ENCODE peak calls at places on chromosomes 16 and 17, in four cellular contexts. One of them, this sample, is unnamed.

GRCh38 chr17:4449736-4450135 is 16.0 kb downstream of the SPNS3 start:
- DNase-seq in neural progenitor cell: no peak
- DNase-seq in thoracic aorta: no peak
- DNase-seq in PC-3: no peak
- DNase-seq in this sample: no peak

GRCh38 chr16:84561291-84561690 is 56.6 kb downstream of the COTL1 start:
- DNase-seq in neural progenitor cell: no peak
- DNase-seq in thoracic aorta: no peak
- DNase-seq in PC-3: no peak
- DNase-seq in this sample: no peak

GRCh38 chr17:48155889-48156670 is 48.5 kb downstream of the SNX11 start:
- DNase-seq in neural progenitor cell: peak; percentile 46
- DNase-seq in thoracic aorta: no peak
- DNase-seq in PC-3: no peak
- DNase-seq in this sample: no peak

GRCh38 chr17:69960755-69961154 is 114.3 kb upstream of the KCNJ16 start:
- DNase-seq in neural progenitor cell: no peak
- DNase-seq in thoracic aorta: no peak
- DNase-seq in PC-3: no peak
- DNase-seq in this sample: peak; percentile 21

GRCh38 chr17:5468075-5468473 is 708 bp downstream of the DHX33 start:
- DNase-seq in neural progenitor cell: no peak
- DNase-seq in thoracic aorta: no peak
- DNase-seq in PC-3: no peak
- DNase-seq in this sample: no peak

GRCh38 chr17:63399316-63399715 is 46.8 kb downstream of the CYB561 start:
- DNase-seq in neural progenitor cell: no peak
- DNase-seq in thoracic aorta: no peak
- DNase-seq in PC-3: no peak
- DNase-seq in this sample: no peak

GRCh38 chr17:11492511-11492910 is 105.8 kb upstream of the DNAH9 start:
- DNase-seq in neural progenitor cell: no peak
- DNase-seq in thoracic aorta: no peak
- DNase-seq in PC-3: no peak
- DNase-seq in this sample: no peak

GRCh38 chr16:11329080-11329491 is 16.2 kb upstream of the RMI2 start:
- DNase-seq in neural progenitor cell: peak; percentile 56
- DNase-seq in thoracic aorta: no peak
- DNase-seq in PC-3: peak; percentile 19
- DNase-seq in this sample: no peak

GRCh38 chr16:71880176-71880575 is 3.8 kb downstream of the ZNF821 start:
- DNase-seq in neural progenitor cell: no peak
- DNase-seq in thoracic aorta: no peak
- DNase-seq in PC-3: no peak
- DNase-seq in this sample: no peak

GRCh38 chr16:7335991-7336634 is 3.5 kb downstream of the RBFOX1 start:
- DNase-seq in neural progenitor cell: no peak
- DNase-seq in thoracic aorta: no peak
- DNase-seq in PC-3: no peak
- DNase-seq in this sample: no peak

GRCh38 chr16:80804061-80804450 is 342 bp downstream of the CDYL2 start:
- DNase-seq in neural progenitor cell: no peak
- DNase-seq in thoracic aorta: no peak
- DNase-seq in PC-3: peak; percentile 34
- DNase-seq in this sample: peak; percentile 22

GRCh38 chr16:89845417-89845816 is 17.1 kb downstream of the SPIRE2 start:
- DNase-seq in neural progenitor cell: no peak
- DNase-seq in thoracic aorta: no peak
- DNase-seq in PC-3: no peak
- DNase-seq in this sample: no peak

GRCh38 chr16:66695474-66695934 is 1.0 kb downstream of the CMTM4 start:
- DNase-seq in neural progenitor cell: no peak
- DNase-seq in thoracic aorta: no peak
- DNase-seq in PC-3: no peak
- DNase-seq in this sample: no peak

GRCh38 chr17:75526555-75527270 is 1.2 kb downstream of the LLGL2 start:
- DNase-seq in neural progenitor cell: peak; percentile 42
- DNase-seq in thoracic aorta: no peak
- DNase-seq in PC-3: peak; percentile 29
- DNase-seq in this sample: no peak

GRCh38 chr17:31588512-31588911 is 197.0 kb downstream of the RAB11FIP4 start:
- DNase-seq in neural progenitor cell: no peak
- DNase-seq in thoracic aorta: no peak
- DNase-seq in PC-3: no peak
- DNase-seq in this sample: no peak

GRCh38 chr17:39198186-39198566 is 707 bp upstream of the CACNB1 start:
- DNase-seq in neural progenitor cell: peak; percentile 47
- DNase-seq in thoracic aorta: no peak
- DNase-seq in PC-3: no peak
- DNase-seq in this sample: no peak

GRCh38 chr16:31508706-31509523 is 724 bp upstream of the RUSF1 start:
- DNase-seq in neural progenitor cell: no peak
- DNase-seq in thoracic aorta: no peak
- DNase-seq in PC-3: no peak
- DNase-seq in this sample: no peak

GRCh38 chr16:7366041-7366440 is 33.4 kb downstream of the RBFOX1 start:
- DNase-seq in neural progenitor cell: no peak
- DNase-seq in thoracic aorta: no peak
- DNase-seq in PC-3: no peak
- DNase-seq in this sample: no peak

GRCh38 chr17:62653831-62654829 is 26.7 kb downstream of the MRC2 start:
- DNase-seq in neural progenitor cell: peak; percentile 75
- DNase-seq in thoracic aorta: no peak
- DNase-seq in PC-3: no peak
- DNase-seq in this sample: peak; percentile 74

GRCh38 chr16:56629531-56629930 is 2.9 kb upstream of the MT1M start:
- DNase-seq in neural progenitor cell: no peak
- DNase-seq in thoracic aorta: no peak
- DNase-seq in PC-3: no peak
- DNase-seq in this sample: no peak

GRCh38 chr17:14201087-14201486 is 35.6 kb downstream of the CDRT15 start:
- DNase-seq in neural progenitor cell: no peak
- DNase-seq in thoracic aorta: no peak
- DNase-seq in PC-3: no peak
- DNase-seq in this sample: no peak

GRCh38 chr16:19528666-19529065 is 4.9 kb downstream of the CCP110 start:
- DNase-seq in neural progenitor cell: no peak
- DNase-seq in thoracic aorta: no peak
- DNase-seq in PC-3: no peak
- DNase-seq in this sample: no peak

GRCh38 chr16:29910819-29911675 is 10.8 kb downstream of the ASPHD1 start:
- DNase-seq in neural progenitor cell: no peak
- DNase-seq in thoracic aorta: no peak
- DNase-seq in PC-3: no peak
- DNase-seq in this sample: no peak

GRCh38 chr16:91484-91883 is 13.5 kb downstream of the MPG start:
- DNase-seq in neural progenitor cell: no peak
- DNase-seq in thoracic aorta: no peak
- DNase-seq in PC-3: no peak
- DNase-seq in this sample: no peak

GRCh38 chr16:6947291-6947690 is 385.4 kb upstream of the RBFOX1 start:
- DNase-seq in neural progenitor cell: no peak
- DNase-seq in thoracic aorta: no peak
- DNase-seq in PC-3: no peak
- DNase-seq in this sample: no peak

GRCh38 chr16:17395849-17396480 is 74.8 kb downstream of the XYLT1 start:
- DNase-seq in neural progenitor cell: no peak
- DNase-seq in thoracic aorta: no peak
- DNase-seq in PC-3: no peak
- DNase-seq in this sample: peak; percentile 53

GRCh38 chr16:75227361-75228142 is 8.8 kb downstream of the CTRB1 start:
- DNase-seq in neural progenitor cell: no peak
- DNase-seq in thoracic aorta: no peak
- DNase-seq in PC-3: no peak
- DNase-seq in this sample: no peak

GRCh38 chr16:81550412-81550768 is 105.8 kb downstream of the CMIP start:
- DNase-seq in neural progenitor cell: no peak
- DNase-seq in thoracic aorta: no peak
- DNase-seq in PC-3: no peak
- DNase-seq in this sample: no peak

GRCh38 chr17:37219876-37220608 is 155.7 kb upstream of the C17orf78 start:
- DNase-seq in neural progenitor cell: peak; percentile 28
- DNase-seq in thoracic aorta: no peak
- DNase-seq in PC-3: no peak
- DNase-seq in this sample: no peak

GRCh38 chr16:11795887-11796226 is 1.2 kb downstream of the ZC3H7A start:
- DNase-seq in neural progenitor cell: no peak
- DNase-seq in thoracic aorta: no peak
- DNase-seq in PC-3: no peak
- DNase-seq in this sample: no peak

GRCh38 chr17:67386965-67387551 is 10.0 kb downstream of the PITPNC1 start:
- DNase-seq in neural progenitor cell: peak; percentile 85
- DNase-seq in thoracic aorta: no peak
- DNase-seq in PC-3: peak; percentile 74
- DNase-seq in this sample: no peak

GRCh38 chr17:59001158-59001814 is 105.4 kb downstream of the TRIM37 start:
- DNase-seq in neural progenitor cell: no peak
- DNase-seq in thoracic aorta: no peak
- DNase-seq in PC-3: peak; percentile 33
- DNase-seq in this sample: peak; percentile 40

GRCh38 chr17:2266045-2266864 is 37.3 kb downstream of the SMG6 start:
- DNase-seq in neural progenitor cell: no peak
- DNase-seq in thoracic aorta: no peak
- DNase-seq in PC-3: no peak
- DNase-seq in this sample: no peak

GRCh38 chr17:69655902-69656301 is 241.4 kb downstream of the MAP2K6 start:
- DNase-seq in neural progenitor cell: no peak
- DNase-seq in thoracic aorta: no peak
- DNase-seq in PC-3: no peak
- DNase-seq in this sample: no peak

GRCh38 chr16:67019171-67019570 is 9.8 kb upstream of the CBFB start:
- DNase-seq in neural progenitor cell: no peak
- DNase-seq in thoracic aorta: no peak
- DNase-seq in PC-3: no peak
- DNase-seq in this sample: peak; percentile 16

GRCh38 chr17:79802736-79803420 is 6.0 kb upstream of the CBX8 start:
- DNase-seq in neural progenitor cell: peak; percentile 45
- DNase-seq in thoracic aorta: no peak
- DNase-seq in PC-3: no peak
- DNase-seq in this sample: no peak
- H3K4me1 ChIP-seq in neural progenitor cell: peaks cover 47% of the 10 kb centered on the region
- H3K4me1 ChIP-seq in thoracic aorta: peaks cover 15% of the 10 kb centered on the region
- H3K4me1 ChIP-seq in PC-3: peaks cover 36% of the 10 kb centered on the region
- H3K4me1 ChIP-seq in this sample: peaks cover 55% of the 10 kb centered on the region

GRCh38 chr16:1538804-1539520 is 5.5 kb downstream of the TMEM204 start:
- DNase-seq in neural progenitor cell: peak; percentile 16
- DNase-seq in thoracic aorta: no peak
- DNase-seq in PC-3: no peak
- DNase-seq in this sample: no peak
- TF ChIP-seq CTCF in neural progenitor cell: peak; percentile 25
- TF ChIP-seq CTCF in thoracic aorta: no peak
- TF ChIP-seq CTCF in PC-3: no peak
- TF ChIP-seq CTCF in this sample: no peak

GRCh38 chr16:77898671-77899211 is 110.4 kb downstream of the VAT1L start:
- DNase-seq in neural progenitor cell: no peak
- DNase-seq in thoracic aorta: no peak
- DNase-seq in PC-3: no peak
- DNase-seq in this sample: no peak
- H3K4me1 ChIP-seq in neural progenitor cell: peaks cover 9% of the 10 kb centered on the region
- H3K4me1 ChIP-seq in thoracic aorta: peaks cover 7% of the 10 kb centered on the region
- H3K4me1 ChIP-seq in PC-3: no peaks in the 10 kb centered on the region
- H3K4me1 ChIP-seq in this sample: peaks cover 28% of the 10 kb centered on the region

GRCh38 chr17:45813051-45813731 is 29.1 kb downstream of the CRHR1 start:
- DNase-seq in neural progenitor cell: peak; percentile 91
- DNase-seq in thoracic aorta: no peak
- DNase-seq in PC-3: no peak
- DNase-seq in this sample: no peak
- TF ChIP-seq CTCF in neural progenitor cell: peak; percentile 82
- TF ChIP-seq CTCF in thoracic aorta: no peak
- TF ChIP-seq CTCF in PC-3: peak; percentile 22
- TF ChIP-seq CTCF in this sample: no peak

GRCh38 chr17:76702941-76703637 is 7.7 kb downstream of the MXRA7 start:
- DNase-seq in neural progenitor cell: no peak
- DNase-seq in thoracic aorta: no peak
- DNase-seq in PC-3: no peak
- DNase-seq in this sample: no peak

GRCh38 chr17:76700627-76701470 is 9.9 kb downstream of the MXRA7 start:
- DNase-seq in neural progenitor cell: peak; percentile 63
- DNase-seq in thoracic aorta: peak; percentile 55
- DNase-seq in PC-3: no peak
- DNase-seq in this sample: peak; percentile 75

GRCh38 chr17:76704799-76705198 is 6.0 kb downstream of the MXRA7 start:
- DNase-seq in neural progenitor cell: no peak
- DNase-seq in thoracic aorta: no peak
- DNase-seq in PC-3: no peak
- DNase-seq in this sample: no peak

GRCh38 chr17:76700290-76700626 is 10.5 kb downstream of the MXRA7 start:
- DNase-seq in neural progenitor cell: no peak
- DNase-seq in thoracic aorta: no peak
- DNase-seq in PC-3: no peak
- DNase-seq in this sample: no peak

DNA sequence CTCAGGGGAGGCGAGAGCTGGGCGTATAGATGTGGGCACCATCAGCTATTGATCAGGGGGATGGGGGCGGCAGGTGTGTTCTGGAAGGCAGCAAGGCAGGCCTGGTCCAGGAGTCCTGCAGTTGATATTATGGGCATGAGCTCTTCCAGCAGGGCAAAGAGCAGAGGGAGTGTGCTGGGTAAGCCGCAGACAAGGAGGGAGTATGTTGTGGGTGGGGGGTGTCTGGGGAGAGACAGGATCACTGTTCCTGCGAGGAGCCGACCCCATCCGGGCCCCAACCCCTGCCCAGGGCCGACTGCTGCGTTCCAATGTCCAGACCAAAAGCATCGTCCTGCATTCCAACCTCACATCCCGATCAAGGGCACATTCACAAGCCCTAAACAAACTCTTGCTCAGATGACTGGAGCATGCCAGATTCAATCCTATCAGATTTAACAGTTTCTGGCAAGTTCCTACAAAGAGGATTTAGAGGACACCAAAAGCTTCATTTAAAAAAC is 9.2 kb downstream of the MXRA7 start:
- DNase-seq in neural progenitor cell: peak; percentile 24
- DNase-seq in thoracic aorta: no peak
- DNase-seq in PC-3: no peak
- DNase-seq in this sample: no peak
- H3K4me1 ChIP-seq in neural progenitor cell: peaks cover 43% of the 10 kb centered on the region
- H3K4me1 ChIP-seq in thoracic aorta: peaks cover 41% of the 10 kb centered on the region
- H3K4me1 ChIP-seq in PC-3: peaks cover 9% of the 10 kb centered on the region
- H3K4me1 ChIP-seq in this sample: peaks cover 52% of the 10 kb centered on the region

GRCh38 chr16:46801428-46802049 is 29.4 kb downstream of the C16orf87 start:
- DNase-seq in neural progenitor cell: peak; percentile 39
- DNase-seq in thoracic aorta: no peak
- DNase-seq in PC-3: peak; percentile 57
- DNase-seq in this sample: no peak
- TF ChIP-seq CTCF in neural progenitor cell: peak; percentile 57
- TF ChIP-seq CTCF in thoracic aorta: peak; percentile 9
- TF ChIP-seq CTCF in PC-3: peak; percentile 63
- TF ChIP-seq CTCF in this sample: no peak

DNA sequence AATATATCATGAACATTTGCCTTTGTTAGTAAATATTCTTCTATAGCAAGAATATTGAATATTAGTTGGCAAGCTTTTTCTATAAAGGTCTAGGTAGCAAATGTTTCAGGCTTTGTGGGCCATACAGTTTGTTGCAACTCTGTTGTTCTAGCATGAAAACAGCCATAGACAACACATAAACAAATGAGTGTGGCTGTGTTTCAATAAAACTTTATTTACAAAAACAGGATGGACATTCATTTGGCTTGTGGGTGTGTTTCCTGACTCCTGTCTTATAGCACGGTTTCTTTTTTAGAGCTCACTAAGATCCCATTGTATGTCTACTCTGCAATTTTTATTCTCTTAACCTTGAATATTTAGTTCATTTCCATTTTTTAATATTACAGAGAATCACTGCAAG is 39.0 kb downstream of the ARL4D start:
- DNase-seq in neural progenitor cell: no peak
- DNase-seq in thoracic aorta: no peak
- DNase-seq in PC-3: no peak
- DNase-seq in this sample: no peak
- H3K4me1 ChIP-seq in neural progenitor cell: peaks cover 9% of the 10 kb centered on the region
- H3K4me1 ChIP-seq in thoracic aorta: no peaks in the 10 kb centered on the region
- H3K4me1 ChIP-seq in PC-3: peaks cover 18% of the 10 kb centered on the region
- H3K4me1 ChIP-seq in this sample: no peaks in the 10 kb centered on the region